ENCODE peak calls at places on chromosome 9, in six cellular contexts. F is M059J; O is type B pancreatic cell; H is Kasumi-1; X is Calu3; N is activated T-helper 9 cell treated with anti-CD3 and anti-CD28 coated beads, Interleukin-2, amount 50 U/mL, for 16 hours. C is an unnamed sample.

GRCh38 chr9:116633444-116633843 is 53.7 kb upstream of the TRIM32 start:
- DNase-seq in F (peak), O (no peak), H (no peak), X (no peak), N (no peak), C (no peak)

GRCh38 chr9:99433555-99433954 is 211.5 kb downstream of the SEC61B start:
- DNase-seq in F (peak), O (no peak), H (peak), X (peak), N (peak), C (no peak)

GRCh38 chr9:79573697-79573976 is 1.9 kb downstream of the TLE4 start:
- DNase-seq in F (peak), O (no peak), H (no peak), X (no peak), N (no peak), C (no peak)

GRCh38 chr9:134774991-134775540 is 105.5 kb upstream of the FCN2 start:
- DNase-seq in F (no peak), O (no peak), H (no peak), X (no peak), N (no peak), C (no peak)

GRCh38 chr9:6356441-6356840 is 28.3 kb downstream of the TPD52L3 start:
- DNase-seq in F (peak), O (no peak), H (no peak), X (no peak), N (no peak), C (no peak)

GRCh38 chr9:90970603-90971002 is 169.0 kb downstream of the SYK start:
- DNase-seq in F (peak), O (no peak), H (no peak), X (no peak), N (no peak), C (no peak)

GRCh38 chr9:3401556-3401955 is 124.2 kb downstream of the RFX3 start:
- DNase-seq in F (peak), O (no peak), H (no peak), X (no peak), N (no peak), C (no peak)

GRCh38 chr9:132381966-132382541 is 24.6 kb downstream of the TTF1 start:
- DNase-seq in F (no peak), O (no peak), H (peak), X (no peak), N (no peak), C (no peak)

GRCh38 chr9:94014845-94015244 is 59.7 kb upstream of the BARX1 start:
- DNase-seq in F (no peak), O (no peak), H (no peak), X (no peak), N (no peak), C (no peak)

GRCh38 chr9:105359899-105360298 is 87.9 kb upstream of the FSD1L start:
- DNase-seq in F (peak), O (no peak), H (no peak), X (no peak), N (no peak), C (no peak)

GRCh38 chr9:20848490-20848889 is 164.4 kb downstream of the FOCAD start:
- DNase-seq in F (peak), O (no peak), H (no peak), X (no peak), N (no peak), C (no peak)

GRCh38 chr9:91943447-91943846 is 6.6 kb downstream of the ROR2 start:
- DNase-seq in F (no peak), O (no peak), H (no peak), X (no peak), N (no peak), C (no peak)

GRCh38 chr9:105608685-105609598 is 51.0 kb downstream of the FKTN start:
- DNase-seq in F (peak), O (no peak), H (peak), X (no peak), N (no peak), C (no peak)

GRCh38 chr9:84996716-84997115 is 327.2 kb downstream of the NTRK2 start:
- DNase-seq in F (no peak), O (no peak), H (no peak), X (no peak), N (no peak), C (no peak)

GRCh38 chr9:92654481-92655301 is 15.2 kb downstream of the IPPK start:
- DNase-seq in F (no peak), O (no peak), H (no peak), X (no peak), N (no peak), C (no peak)

GRCh38 chr9:125977223-125977622 is 230.1 kb downstream of the PBX3 start:
- DNase-seq in F (peak), O (no peak), H (no peak), X (no peak), N (no peak), C (no peak)

GRCh38 chr9:131500939-131501541 is 1.7 kb upstream of the POMT1 start:
- DNase-seq in F (peak), O (no peak), H (peak), X (no peak), N (peak), C (no peak)

GRCh38 chr9:88418715-88419540 is 30.7 kb downstream of the SPIN1 start:
- DNase-seq in F (peak), O (no peak), H (peak), X (no peak), N (no peak), C (no peak)

GRCh38 chr9:119811030-119811429 is 441.8 kb upstream of the BRINP1 start:
- DNase-seq in F (peak), O (no peak), H (no peak), X (no peak), N (no peak), C (no peak)

GRCh38 chr9:88593537-88594185 is 58.7 kb downstream of the NXNL2 start:
- DNase-seq in F (peak), O (no peak), H (peak), X (peak), N (no peak), C (peak)

GRCh38 chr9:136354592-136355085 is 8.9 kb downstream of the DNLZ start:
- DNase-seq in F (peak), O (no peak), H (no peak), X (peak), N (no peak), C (no peak)